ENCODE peak calls at places on chromosomes 5 and 9, in seven cellular contexts. T is HCT116, N is SK-N-SH, J is GM12878, O is K562, P is H1, Z is HepG2. B is an unnamed sample.
A peak's percentile ranks its signal among the peaks of the same experiment; 100 is the strongest.

GRCh38 chr9:124574944-124575343 is 67.7 kb upstream of the NR5A1 start:
- DNase-seq in T (peak; percentile 98), N (no peak), J (no peak), O (no peak), P (no peak), Z (peak; percentile 35), B (no peak)

GRCh38 chr5:129509363-129509762 is 49.3 kb downstream of the ADAMTS19 start:
- DNase-seq in T (no peak), N (no peak), J (no peak), O (no peak), P (no peak), Z (no peak), B (no peak)

GRCh38 chr5:43152946-43153345 is 32.2 kb downstream of the ZNF131 start:
- DNase-seq in T (no peak), N (no peak), J (no peak), O (no peak), P (no peak), Z (no peak), B (no peak)

GRCh38 chr9:133572821-133573361 is 36.3 kb downstream of the FAM163B start:
- DNase-seq in T (no peak), N (peak; percentile 86), J (no peak), O (no peak), P (no peak), Z (no peak), B (no peak)

GRCh38 chr5:56525117-56525516 is 290.2 kb upstream of the MAP3K1 start:
- DNase-seq in T (no peak), N (no peak), J (no peak), O (no peak), P (no peak), Z (no peak), B (no peak)

GRCh38 chr5:111697215-111697614 is 59.8 kb downstream of the NREP start:
- DNase-seq in T (no peak), N (no peak), J (no peak), O (no peak), P (no peak), Z (no peak), B (no peak)

GRCh38 chr5:74641778-74642542 is 1.4 kb upstream of the ENC1 start:
- DNase-seq in T (peak; percentile 43), N (peak; percentile 44), J (no peak), O (no peak), P (no peak), Z (peak; percentile 62), B (no peak)

GRCh38 chr5:72355706-72356299 is 35.6 kb downstream of the PTCD2 start:
- DNase-seq in T (no peak), N (peak; percentile 45), J (no peak), O (peak; percentile 22), P (no peak), Z (no peak), B (peak; percentile 28)

GRCh38 chr5:176639981-176640380 is 7.3 kb upstream of the TSPAN17 start:
- DNase-seq in T (no peak), N (no peak), J (no peak), O (no peak), P (no peak), Z (no peak), B (no peak)

GRCh38 chr9:37574996-37575395 is 1.2 kb downstream of the FBXO10 start:
- DNase-seq in T (no peak), N (peak; percentile 58), J (no peak), O (no peak), P (no peak), Z (no peak), B (no peak)

GRCh38 chr9:4048441-4048840 is 251.4 kb downstream of the GLIS3 start:
- DNase-seq in T (no peak), N (no peak), J (no peak), O (no peak), P (no peak), Z (no peak), B (no peak)

GRCh38 chr9:26756881-26757280 is 135.7 kb downstream of the CAAP1 start:
- DNase-seq in T (no peak), N (no peak), J (no peak), O (no peak), P (no peak), Z (no peak), B (no peak)
- TF ChIP-seq JUND in T (no peak), N (no peak), J (no peak), O (no peak), P (no peak), Z (no peak), B (no peak)

DNA sequence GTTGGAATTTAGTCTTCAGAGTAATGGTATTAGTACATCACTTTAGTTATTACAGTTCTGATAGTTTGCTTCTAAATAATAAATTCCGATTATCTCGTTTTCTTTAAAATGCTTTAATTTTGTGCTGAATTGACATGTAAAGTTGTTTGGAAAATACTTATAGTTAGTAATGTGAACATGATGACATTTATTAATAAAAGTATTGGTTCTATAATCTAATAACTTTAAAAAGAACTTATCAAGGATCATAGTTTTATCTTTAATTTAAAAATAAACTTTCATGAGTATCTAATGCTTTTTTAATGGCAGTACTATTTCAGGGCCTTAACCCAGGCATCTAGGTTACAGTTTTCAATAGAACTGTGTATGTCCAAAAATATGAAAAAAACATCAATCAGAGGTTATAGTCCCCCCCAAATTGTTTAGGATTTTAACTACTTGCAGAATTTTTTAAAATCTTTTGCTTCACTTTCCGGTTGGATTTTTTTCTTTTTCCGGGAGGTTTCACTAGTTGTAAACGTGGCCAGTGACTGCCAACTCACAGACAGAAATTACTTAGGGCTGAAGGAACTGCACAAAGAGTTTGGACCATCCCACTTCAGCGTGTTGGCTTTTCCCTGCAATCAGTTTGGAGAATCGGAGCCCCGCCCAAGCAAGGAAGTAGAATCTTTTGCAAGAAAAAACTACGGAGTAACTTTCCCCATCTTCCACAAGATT is 680 bp downstream of the GPX8 start:
- DNase-seq in T (peak; percentile 63), N (no peak), J (no peak), O (no peak), P (no peak), Z (no peak), B (peak; percentile 39)
- TF ChIP-seq JUND in T (no peak), N (no peak), J (no peak), O (no peak), P (no peak), Z (no peak), B (no peak)

GRCh38 chr9:116318463-116319271 is 165.1 kb downstream of the PAPPA start:
- DNase-seq in T (no peak), N (no peak), J (no peak), O (no peak), P (no peak), Z (no peak), B (no peak)
- TF ChIP-seq JUND in T (no peak), N (no peak), J (no peak), O (no peak), P (no peak), Z (no peak), B (no peak)

DNA sequence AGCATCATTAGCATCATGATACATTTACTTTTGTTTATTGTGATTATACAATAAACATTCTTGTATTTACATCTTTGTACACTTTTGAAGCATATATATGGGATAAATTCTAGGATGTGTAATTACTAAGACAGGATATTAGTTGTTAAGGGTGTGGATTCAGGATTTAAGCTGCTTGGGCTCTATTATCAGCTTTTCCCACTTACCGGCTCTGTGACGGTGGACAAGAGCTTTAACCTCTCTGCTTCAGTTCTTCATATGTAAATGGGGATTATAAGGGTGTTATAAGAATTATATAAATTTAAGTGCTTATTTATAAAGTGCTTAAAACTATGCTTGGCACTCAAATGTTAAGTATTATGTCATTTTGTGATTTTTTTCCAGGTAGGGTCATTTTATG is 131.1 kb downstream of the FER start:
- DNase-seq in T (no peak), N (no peak), J (no peak), O (no peak), P (no peak), Z (no peak), B (no peak)
- TF ChIP-seq JUND in T (no peak), N (no peak), J (no peak), O (no peak), P (no peak), Z (no peak), B (no peak)

DNA sequence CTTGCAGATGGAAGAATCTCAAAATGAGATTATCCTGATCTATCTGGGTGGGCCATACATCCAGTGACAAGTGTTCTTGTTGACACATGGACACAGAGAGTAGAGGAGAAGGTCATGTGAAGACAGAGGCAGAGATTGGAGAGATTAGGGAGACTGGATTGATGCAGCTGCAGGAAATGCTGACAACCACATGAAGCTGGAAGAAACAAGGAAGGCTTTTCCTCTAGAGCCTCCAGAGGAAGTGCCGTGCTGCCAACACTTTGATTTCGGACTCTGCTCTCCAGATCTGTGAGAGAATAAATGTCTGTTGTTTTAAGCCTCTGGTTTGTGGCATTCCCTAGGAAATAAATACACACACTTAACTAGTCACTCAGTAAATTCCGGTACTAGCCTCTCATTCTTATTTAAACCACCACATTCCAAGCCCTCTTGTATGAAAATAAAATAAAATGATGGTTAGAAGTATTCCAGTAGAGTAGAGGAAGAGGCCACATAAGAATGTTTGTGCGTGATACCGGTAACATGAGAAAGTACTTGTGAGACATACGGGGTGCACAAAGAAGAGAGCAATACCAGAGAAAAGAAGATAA is 110.9 kb upstream of the DMAC1 start:
- DNase-seq in T (no peak), N (no peak), J (no peak), O (no peak), P (no peak), Z (no peak), B (no peak)
- TF ChIP-seq JUND in T (no peak), N (no peak), J (no peak), O (no peak), P (no peak), Z (no peak), B (no peak)

DNA sequence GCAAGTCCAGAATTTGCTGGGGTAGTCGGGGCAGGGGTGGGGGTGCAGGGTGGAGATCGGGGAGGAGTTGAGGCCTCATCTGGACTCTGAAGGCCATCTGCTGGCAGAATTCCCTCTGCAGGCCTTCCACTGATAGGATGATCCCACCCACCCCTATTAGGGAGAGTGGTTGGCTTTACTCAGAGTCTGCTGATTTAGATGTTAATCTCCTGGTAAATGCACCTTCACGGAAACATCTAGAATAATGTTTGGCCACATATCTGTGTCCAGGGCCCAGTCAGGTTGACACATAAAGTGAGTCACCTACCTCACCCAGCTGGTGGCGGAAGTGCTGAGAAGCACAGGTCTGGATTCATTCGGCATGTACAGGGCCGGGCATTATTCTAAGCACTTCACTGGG is 50.0 kb downstream of the DAPK1 start:
- DNase-seq in T (no peak), N (peak; percentile 59), J (no peak), O (peak; percentile 17), P (no peak), Z (peak; percentile 12), B (no peak)
- TF ChIP-seq JUND in T (no peak), N (no peak), J (no peak), O (no peak), P (no peak), Z (no peak), B (no peak)

GRCh38 chr5:136776022-136776927 is 410.9 kb upstream of the TRPC7 start:
- DNase-seq in T (no peak), N (no peak), J (no peak), O (no peak), P (no peak), Z (no peak), B (peak; percentile 60)

GRCh38 chr5:136780518-136780917 is 415.2 kb upstream of the TRPC7 start:
- DNase-seq in T (no peak), N (no peak), J (no peak), O (no peak), P (no peak), Z (no peak), B (no peak)

DNA sequence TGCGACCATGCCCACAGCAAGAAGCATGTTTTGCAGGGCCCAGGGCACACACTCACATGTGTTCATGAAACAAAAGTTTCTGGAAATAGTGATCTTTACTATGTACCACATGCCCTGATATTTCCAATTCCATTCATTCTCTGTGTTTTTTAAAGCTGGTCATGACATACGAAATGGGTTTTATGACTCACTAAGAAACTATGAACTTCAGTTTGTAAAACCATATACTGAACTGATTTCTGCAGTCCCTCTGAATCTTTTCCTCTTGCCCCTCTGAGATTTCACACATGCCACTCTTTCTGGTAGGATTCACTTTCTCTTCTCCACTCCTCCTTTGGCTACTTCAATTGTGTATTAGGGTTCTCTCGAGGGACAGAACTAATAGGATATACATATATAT is 416.1 kb upstream of the TRPC7 start:
- DNase-seq in T (no peak), N (no peak), J (no peak), O (no peak), P (no peak), Z (no peak), B (no peak)
- TF ChIP-seq JUND in T (no peak), N (no peak), J (no peak), O (no peak), P (no peak), Z (no peak), B (no peak)